ENCODE peak calls at places on chromosomes 4 and X, in ten cellular contexts. Q is neural crest cell; G is lower leg skin; J is activated CD4-positive, alpha-beta T cell treated with anti-CD3 and anti-CD28 coated beads for 1 hour; V is omental fat pad; O is activated T-helper 1 cell treated with anti-CD3 and anti-CD28 coated beads, Interleukin-2, amount 50 U/mL, for 16 hours; Z is T-helper 2 cell; H is upper lobe of right lung; N is AG10803; A is NCI-H774. R is an unnamed sample.

GRCh38 chrX:131728295-131729145 is 184.6 kb downstream of the OR13H1 start:
- DNase-seq in G (peak), Z (no peak), O (peak), V (peak), N (no peak), H (no peak), J (no peak), A (peak), Q (no peak), R (peak)

GRCh38 chr4:25154594-25155265 is 5.5 kb downstream of the SEPSECS start:
- DNase-seq in Q (no peak), A (no peak), O (no peak), Z (no peak), N (no peak), J (no peak), G (no peak), V (no peak), H (no peak), R (no peak)

GRCh38 chrX:21658152-21658737 is at the start of gene KLHL34:
- DNase-seq in O (no peak), G (no peak), J (no peak), V (no peak), A (no peak), Z (peak), Q (no peak), H (no peak), N (no peak), R (no peak)

GRCh38 chr4:122313001-122313400 is 65.8 kb upstream of the ADAD1 start:
- DNase-seq in Z (no peak), V (no peak), H (no peak), A (no peak), N (no peak), J (no peak), Q (no peak), G (no peak), O (no peak), R (no peak)

GRCh38 chr4:154124539-154125255 is 335.8 kb upstream of the SFRP2 start:
- DNase-seq in H (no peak), N (peak), G (no peak), V (no peak), O (no peak), A (no peak), J (no peak), Z (no peak), Q (no peak), R (no peak)

GRCh38 chr4:166989886-166990285 is 244.4 kb downstream of the SPOCK3 start:
- DNase-seq in V (no peak), H (no peak), Z (no peak), O (no peak), G (no peak), J (no peak), A (no peak), Q (no peak), N (no peak), R (no peak)

GRCh38 chr4:2583517-2583916 is 47.1 kb downstream of the FAM193A start:
- DNase-seq in N (peak), Z (no peak), G (no peak), Q (no peak), H (no peak), A (no peak), V (no peak), O (no peak), J (no peak), R (no peak)

GRCh38 chrX:41350976-41351569 is 17.1 kb downstream of the DDX3X start:
- DNase-seq in G (no peak), H (no peak), O (no peak), Q (no peak), J (no peak), A (no peak), Z (no peak), V (no peak), N (no peak), R (no peak)

GRCh38 chrX:49727847-49728246 is 32.1 kb upstream of the PAGE1 start:
- DNase-seq in J (no peak), H (no peak), N (no peak), Z (no peak), Q (no peak), V (no peak), O (no peak), G (no peak), A (no peak), R (no peak)

GRCh38 chr4:11424000-11424399 is 4.7 kb downstream of the HS3ST1 start:
- DNase-seq in Q (peak), G (no peak), J (no peak), O (no peak), N (no peak), V (no peak), A (no peak), H (no peak), Z (peak), R (peak)

GRCh38 chr4:56870927-56871326 is 36.8 kb upstream of the REST start:
- DNase-seq in Q (no peak), Z (no peak), J (no peak), G (peak), H (no peak), N (peak), V (no peak), O (no peak), A (no peak), R (no peak)

GRCh38 chr4:181176306-181176705 is 1066.9 kb upstream of the TENM3 start:
- DNase-seq in Q (no peak), G (no peak), V (no peak), A (no peak), H (no peak), O (no peak), Z (peak), J (no peak), N (peak), R (no peak)

GRCh38 chrX:17496407-17496806 is 121.4 kb downstream of the NHS start:
- DNase-seq in Z (no peak), Q (no peak), A (no peak), O (no peak), G (no peak), J (no peak), V (no peak), N (no peak), H (no peak), R (no peak)

GRCh38 chr4:3522651-3523050 is 9.6 kb downstream of the LRPAP1 start:
- DNase-seq in N (no peak), A (no peak), O (no peak), H (peak), V (no peak), Q (no peak), Z (no peak), J (no peak), G (peak), R (no peak)

GRCh38 chr4:108830509-108831244 is 67.8 kb upstream of the ETNPPL start:
- DNase-seq in V (no peak), J (no peak), A (no peak), Q (no peak), G (no peak), N (no peak), Z (peak), H (peak), O (no peak), R (peak)

GRCh38 chr4:139208404-139208945 is 31.5 kb upstream of the ELF2 start:
- DNase-seq in Q (no peak), H (no peak), N (peak), Z (peak), O (no peak), V (no peak), J (no peak), A (no peak), G (no peak), R (peak)

GRCh38 chr4:25351777-25352421 is 25.2 kb upstream of the ANAPC4 start:
- DNase-seq in H (no peak), Q (no peak), Z (no peak), A (no peak), J (no peak), N (peak), O (no peak), V (no peak), G (no peak), R (no peak)

GRCh38 chrX:136251042-136251991 is at the start of gene MAP7D3:
- DNase-seq in Z (peak), G (peak), N (peak), Q (peak), O (peak), J (peak), H (peak), A (peak), V (no peak), R (peak)